ENCODE peak calls at places on chromosome 11, in seven cellular contexts. One of them, this sample, is unnamed.

GRCh38 chr11:28738549-28738948 is 630.4 kb downstream of the METTL15 start:
- DNase-seq in pancreas: no peak
- DNase-seq in astrocyte of the spinal cord: no peak
- DNase-seq in body of pancreas: no peak
- DNase-seq in brain microvascular endothelial cell: no peak
- DNase-seq in GM23338: no peak
- DNase-seq in mammary epithelial cell: peak
- DNase-seq in this sample: no peak

GRCh38 chr11:114296190-114296978 is at the start of gene NNMT:
- DNase-seq in pancreas: no peak
- DNase-seq in astrocyte of the spinal cord: peak
- DNase-seq in brain microvascular endothelial cell: peak
- DNase-seq in GM23338: no peak
- DNase-seq in body of pancreas: no peak
- DNase-seq in mammary epithelial cell: peak
- DNase-seq in this sample: no peak

GRCh38 chr11:122984186-122985011 is 2.8 kb upstream of the BSX start:
- DNase-seq in body of pancreas: no peak
- DNase-seq in pancreas: peak
- DNase-seq in mammary epithelial cell: peak
- DNase-seq in astrocyte of the spinal cord: no peak
- DNase-seq in brain microvascular endothelial cell: no peak
- DNase-seq in GM23338: peak
- DNase-seq in this sample: no peak

GRCh38 chr11:71266114-71266833 is 13.9 kb upstream of the SHANK2 start:
- DNase-seq in GM23338: peak
- DNase-seq in mammary epithelial cell: no peak
- DNase-seq in pancreas: no peak
- DNase-seq in body of pancreas: no peak
- DNase-seq in brain microvascular endothelial cell: no peak
- DNase-seq in astrocyte of the spinal cord: no peak
- DNase-seq in this sample: no peak

GRCh38 chr11:119921571-119921970 is 192.6 kb upstream of the NECTIN1 start:
- DNase-seq in pancreas: no peak
- DNase-seq in GM23338: no peak
- DNase-seq in mammary epithelial cell: no peak
- DNase-seq in brain microvascular endothelial cell: no peak
- DNase-seq in body of pancreas: no peak
- DNase-seq in astrocyte of the spinal cord: no peak
- DNase-seq in this sample: no peak

GRCh38 chr11:14619580-14619979 is 24.0 kb upstream of the PDE3B start:
- DNase-seq in body of pancreas: no peak
- DNase-seq in GM23338: no peak
- DNase-seq in astrocyte of the spinal cord: no peak
- DNase-seq in pancreas: no peak
- DNase-seq in mammary epithelial cell: no peak
- DNase-seq in brain microvascular endothelial cell: no peak
- DNase-seq in this sample: no peak

GRCh38 chr11:60991457-60991856 is 20.0 kb downstream of the CD6 start:
- DNase-seq in brain microvascular endothelial cell: no peak
- DNase-seq in body of pancreas: no peak
- DNase-seq in pancreas: no peak
- DNase-seq in GM23338: no peak
- DNase-seq in mammary epithelial cell: no peak
- DNase-seq in astrocyte of the spinal cord: no peak
- DNase-seq in this sample: no peak

GRCh38 chr11:134223066-134223465 is 701 bp downstream of the NCAPD3 start:
- DNase-seq in astrocyte of the spinal cord: no peak
- DNase-seq in brain microvascular endothelial cell: no peak
- DNase-seq in mammary epithelial cell: no peak
- DNase-seq in body of pancreas: no peak
- DNase-seq in GM23338: no peak
- DNase-seq in pancreas: no peak
- DNase-seq in this sample: no peak

GRCh38 chr11:19355601-19356000 is 114.9 kb upstream of the E2F8 start:
- DNase-seq in mammary epithelial cell: no peak
- DNase-seq in brain microvascular endothelial cell: no peak
- DNase-seq in body of pancreas: no peak
- DNase-seq in GM23338: no peak
- DNase-seq in astrocyte of the spinal cord: no peak
- DNase-seq in pancreas: no peak
- DNase-seq in this sample: no peak

GRCh38 chr11:44315947-44316387 is 6.0 kb upstream of the ALX4 start:
- DNase-seq in pancreas: no peak
- DNase-seq in GM23338: peak
- DNase-seq in body of pancreas: no peak
- DNase-seq in brain microvascular endothelial cell: peak
- DNase-seq in mammary epithelial cell: peak
- DNase-seq in astrocyte of the spinal cord: no peak
- DNase-seq in this sample: no peak

GRCh38 chr11:112004389-112004788 is 20.8 kb upstream of the DLAT start:
- DNase-seq in brain microvascular endothelial cell: peak
- DNase-seq in mammary epithelial cell: no peak
- DNase-seq in pancreas: no peak
- DNase-seq in astrocyte of the spinal cord: no peak
- DNase-seq in body of pancreas: no peak
- DNase-seq in GM23338: peak
- DNase-seq in this sample: no peak

GRCh38 chr11:78664606-78665005 is 89.9 kb upstream of the NARS2 start:
- DNase-seq in pancreas: no peak
- DNase-seq in mammary epithelial cell: no peak
- DNase-seq in brain microvascular endothelial cell: no peak
- DNase-seq in GM23338: no peak
- DNase-seq in body of pancreas: no peak
- DNase-seq in astrocyte of the spinal cord: no peak
- DNase-seq in this sample: no peak

GRCh38 chr11:47378011-47378835 is at the start of gene SPI1:
- DNase-seq in brain microvascular endothelial cell: no peak
- DNase-seq in GM23338: peak
- DNase-seq in body of pancreas: no peak
- DNase-seq in astrocyte of the spinal cord: no peak
- DNase-seq in mammary epithelial cell: no peak
- DNase-seq in pancreas: no peak
- DNase-seq in this sample: no peak

GRCh38 chr11:105230586-105230985 is 91.0 kb upstream of the CARD18 start:
- DNase-seq in body of pancreas: no peak
- DNase-seq in pancreas: no peak
- DNase-seq in mammary epithelial cell: peak
- DNase-seq in GM23338: no peak
- DNase-seq in astrocyte of the spinal cord: no peak
- DNase-seq in brain microvascular endothelial cell: no peak
- DNase-seq in this sample: no peak

GRCh38 chr11:107102692-107103463 is 84.6 kb upstream of the GUCY1A2 start:
- DNase-seq in brain microvascular endothelial cell: no peak
- DNase-seq in pancreas: peak
- DNase-seq in GM23338: peak
- DNase-seq in mammary epithelial cell: no peak
- DNase-seq in body of pancreas: no peak
- DNase-seq in astrocyte of the spinal cord: no peak
- DNase-seq in this sample: peak

GRCh38 chr11:22832315-22833041 is 2.9 kb upstream of the SVIP start:
- DNase-seq in GM23338: no peak
- DNase-seq in pancreas: no peak
- DNase-seq in body of pancreas: no peak
- DNase-seq in astrocyte of the spinal cord: no peak
- DNase-seq in mammary epithelial cell: peak
- DNase-seq in brain microvascular endothelial cell: peak
- DNase-seq in this sample: no peak

GRCh38 chr11:129960216-129961214 is 42.1 kb downstream of the PRDM10 start:
- DNase-seq in astrocyte of the spinal cord: peak
- DNase-seq in brain microvascular endothelial cell: peak
- DNase-seq in body of pancreas: no peak
- DNase-seq in mammary epithelial cell: peak
- DNase-seq in GM23338: no peak
- DNase-seq in pancreas: no peak
- DNase-seq in this sample: no peak

GRCh38 chr11:112453601-112454577 is 193.2 kb upstream of the PLET1 start:
- DNase-seq in pancreas: no peak
- DNase-seq in brain microvascular endothelial cell: peak
- DNase-seq in GM23338: peak
- DNase-seq in body of pancreas: peak
- DNase-seq in mammary epithelial cell: peak
- DNase-seq in astrocyte of the spinal cord: peak
- DNase-seq in this sample: peak

GRCh38 chr11:35064114-35064800 is 74.7 kb upstream of the CD44 start:
- DNase-seq in GM23338: no peak
- DNase-seq in brain microvascular endothelial cell: peak
- DNase-seq in body of pancreas: no peak
- DNase-seq in mammary epithelial cell: no peak
- DNase-seq in pancreas: no peak
- DNase-seq in astrocyte of the spinal cord: peak
- DNase-seq in this sample: no peak

GRCh38 chr11:128294001-128294684 is 293.2 kb downstream of the ETS1 start:
- DNase-seq in body of pancreas: no peak
- DNase-seq in pancreas: no peak
- DNase-seq in GM23338: no peak
- DNase-seq in brain microvascular endothelial cell: no peak
- DNase-seq in mammary epithelial cell: no peak
- DNase-seq in astrocyte of the spinal cord: no peak
- DNase-seq in this sample: no peak

GRCh38 chr11:14249121-14249963 is 109.6 kb downstream of the RRAS2 start:
- DNase-seq in pancreas: peak
- DNase-seq in brain microvascular endothelial cell: peak
- DNase-seq in astrocyte of the spinal cord: peak
- DNase-seq in body of pancreas: peak
- DNase-seq in GM23338: peak
- DNase-seq in mammary epithelial cell: peak
- DNase-seq in this sample: peak

DNA sequence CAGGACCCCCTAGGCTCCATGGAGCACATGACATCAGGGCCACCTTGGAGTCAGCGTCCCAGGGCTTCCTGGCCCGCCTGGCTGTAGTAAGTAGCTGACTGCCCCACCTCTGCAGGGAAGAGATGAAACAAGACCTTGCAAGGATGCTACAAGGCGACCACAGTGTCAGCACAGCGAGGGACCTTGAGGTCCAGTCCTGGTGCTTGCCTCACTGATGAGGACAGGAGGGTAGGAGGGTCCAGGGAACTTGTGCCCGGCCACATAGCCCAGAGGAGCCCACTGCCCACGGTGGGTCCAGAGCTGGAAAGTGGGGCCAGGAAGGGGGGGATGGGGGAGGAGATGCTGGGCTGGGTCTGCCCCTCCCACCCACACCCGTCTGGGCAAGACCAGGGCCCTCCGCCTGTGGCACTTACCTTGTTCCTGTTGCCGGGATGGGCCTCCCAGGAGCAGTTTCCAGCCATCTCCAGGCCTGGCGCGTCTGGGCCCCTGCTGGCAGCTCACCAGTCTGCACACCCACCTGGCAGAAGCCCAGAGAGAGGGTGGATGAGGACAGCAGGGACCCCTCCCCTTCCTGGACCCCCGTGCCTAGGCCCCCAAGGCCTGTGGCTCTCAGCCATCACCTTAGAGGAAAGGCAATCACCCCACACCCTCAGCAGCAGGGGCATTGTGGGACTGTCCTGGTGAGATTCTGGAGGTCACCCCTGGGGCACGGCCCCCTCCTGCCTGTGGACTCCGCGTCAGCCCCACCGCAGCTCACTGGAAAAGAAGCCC is 3.4 kb downstream of the MRGPRF start:
- DNase-seq in astrocyte of the spinal cord: no peak
- DNase-seq in mammary epithelial cell: no peak
- DNase-seq in brain microvascular endothelial cell: no peak
- DNase-seq in body of pancreas: no peak
- DNase-seq in GM23338: no peak
- DNase-seq in pancreas: peak
- DNase-seq in this sample: no peak
- H3K4me3 ChIP-seq in astrocyte of the spinal cord: no peak
- H3K4me3 ChIP-seq in mammary epithelial cell: no peak
- H3K4me3 ChIP-seq in brain microvascular endothelial cell: no peak
- H3K4me3 ChIP-seq in body of pancreas: no peak
- H3K4me3 ChIP-seq in GM23338: no peak
- H3K4me3 ChIP-seq in pancreas: no peak
- H3K4me3 ChIP-seq in this sample: no peak

DNA sequence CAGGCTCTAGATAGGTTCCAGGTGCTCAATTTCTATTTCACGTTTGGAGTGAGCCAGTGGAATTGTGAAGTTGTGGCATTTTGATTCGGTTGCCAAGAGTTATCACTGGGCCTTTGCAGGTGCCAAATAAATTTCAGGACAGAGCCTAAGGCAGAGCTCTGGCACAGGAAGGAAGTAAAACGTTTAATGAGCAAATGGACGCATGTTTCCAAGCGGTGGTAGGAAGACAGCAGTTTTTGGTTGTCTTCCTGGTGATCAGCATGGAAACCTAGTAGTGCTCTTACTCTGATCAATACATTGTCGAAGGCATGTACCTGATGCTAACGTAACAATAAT is 452 bp downstream of the BIRC3 start:
- DNase-seq in astrocyte of the spinal cord: no peak
- DNase-seq in body of pancreas: no peak
- DNase-seq in brain microvascular endothelial cell: no peak
- DNase-seq in pancreas: no peak
- DNase-seq in GM23338: no peak
- DNase-seq in mammary epithelial cell: no peak
- DNase-seq in this sample: no peak
- TF ChIP-seq CTCF in astrocyte of the spinal cord: no peak
- TF ChIP-seq CTCF in body of pancreas: no peak
- TF ChIP-seq CTCF in brain microvascular endothelial cell: no peak
- TF ChIP-seq CTCF in pancreas: no peak
- TF ChIP-seq CTCF in GM23338: no peak
- TF ChIP-seq CTCF in mammary epithelial cell: no peak
- TF ChIP-seq CTCF in this sample: no peak

GRCh38 chr11:64501500-64502427 is 89.3 kb upstream of the SLC22A12 start:
- DNase-seq in body of pancreas: no peak
- DNase-seq in pancreas: no peak
- DNase-seq in GM23338: no peak
- DNase-seq in mammary epithelial cell: no peak
- DNase-seq in astrocyte of the spinal cord: no peak
- DNase-seq in brain microvascular endothelial cell: no peak
- DNase-seq in this sample: no peak

GRCh38 chr11:64503354-64503753 is 87.7 kb upstream of the SLC22A12 start:
- DNase-seq in GM23338: no peak
- DNase-seq in mammary epithelial cell: no peak
- DNase-seq in body of pancreas: no peak
- DNase-seq in astrocyte of the spinal cord: no peak
- DNase-seq in pancreas: no peak
- DNase-seq in brain microvascular endothelial cell: no peak
- DNase-seq in this sample: no peak

GRCh38 chr11:64504999-64505398 is 86.0 kb upstream of the SLC22A12 start:
- DNase-seq in body of pancreas: no peak
- DNase-seq in mammary epithelial cell: no peak
- DNase-seq in brain microvascular endothelial cell: no peak
- DNase-seq in pancreas: no peak
- DNase-seq in astrocyte of the spinal cord: no peak
- DNase-seq in GM23338: no peak
- DNase-seq in this sample: no peak

GRCh38 chr11:64500176-64501013 is 90.6 kb upstream of the SLC22A12 start:
- DNase-seq in body of pancreas: no peak
- DNase-seq in brain microvascular endothelial cell: no peak
- DNase-seq in pancreas: no peak
- DNase-seq in mammary epithelial cell: no peak
- DNase-seq in astrocyte of the spinal cord: no peak
- DNase-seq in GM23338: no peak
- DNase-seq in this sample: no peak

GRCh38 chr11:64502634-64503033 is 88.4 kb upstream of the SLC22A12 start:
- DNase-seq in GM23338: no peak
- DNase-seq in astrocyte of the spinal cord: no peak
- DNase-seq in mammary epithelial cell: no peak
- DNase-seq in body of pancreas: no peak
- DNase-seq in brain microvascular endothelial cell: no peak
- DNase-seq in pancreas: no peak
- DNase-seq in this sample: no peak
- H3K4me3 ChIP-seq in GM23338: no peak
- H3K4me3 ChIP-seq in astrocyte of the spinal cord: no peak
- H3K4me3 ChIP-seq in mammary epithelial cell: no peak
- H3K4me3 ChIP-seq in body of pancreas: no peak
- H3K4me3 ChIP-seq in brain microvascular endothelial cell: no peak
- H3K4me3 ChIP-seq in pancreas: no peak
- H3K4me3 ChIP-seq in this sample: no peak

GRCh38 chr11:8794677-8795103 is 112.1 kb downstream of the RPL27A start:
- DNase-seq in body of pancreas: peak
- DNase-seq in GM23338: peak
- DNase-seq in brain microvascular endothelial cell: no peak
- DNase-seq in mammary epithelial cell: no peak
- DNase-seq in pancreas: peak
- DNase-seq in astrocyte of the spinal cord: no peak
- DNase-seq in this sample: no peak
- TF ChIP-seq CTCF in body of pancreas: peak
- TF ChIP-seq CTCF in GM23338: peak
- TF ChIP-seq CTCF in brain microvascular endothelial cell: peak
- TF ChIP-seq CTCF in mammary epithelial cell: peak
- TF ChIP-seq CTCF in pancreas: peak
- TF ChIP-seq CTCF in astrocyte of the spinal cord: peak
- TF ChIP-seq CTCF in this sample: no peak